ENCODE peak calls at places on chromosomes 11 and 22, in seven cellular contexts. One of them, this sample, is unnamed.

GRCh38 chr22:47570300-47570685 is 807.8 kb downstream of the TBC1D22A start:
- DNase-seq in left ventricle myocardium inferior: no peak
- DNase-seq in A673: no peak
- DNase-seq in coronary artery: no peak
- DNase-seq in PC-9: no peak
- DNase-seq in stomach: no peak
- DNase-seq in H9: no peak
- DNase-seq in this sample: no peak

GRCh38 chr22:42052765-42053164 is 17.8 kb downstream of the NAGA start:
- DNase-seq in left ventricle myocardium inferior: no peak
- DNase-seq in A673: no peak
- DNase-seq in coronary artery: no peak
- DNase-seq in PC-9: no peak
- DNase-seq in stomach: no peak
- DNase-seq in H9: no peak
- DNase-seq in this sample: no peak

GRCh38 chr11:47248304-47248663 is 330 bp downstream of the ACP2 start:
- DNase-seq in left ventricle myocardium inferior: no peak
- DNase-seq in A673: no peak
- DNase-seq in coronary artery: no peak
- DNase-seq in PC-9: no peak
- DNase-seq in stomach: no peak
- DNase-seq in H9: no peak
- DNase-seq in this sample: no peak

GRCh38 chr11:124938970-124939369 is 3.1 kb upstream of the HEPACAM start:
- DNase-seq in left ventricle myocardium inferior: no peak
- DNase-seq in A673: no peak
- DNase-seq in coronary artery: no peak
- DNase-seq in PC-9: no peak
- DNase-seq in stomach: no peak
- DNase-seq in H9: no peak
- DNase-seq in this sample: no peak

GRCh38 chr22:23756891-23757290 is 2.7 kb upstream of the VPREB3 start:
- DNase-seq in left ventricle myocardium inferior: no peak
- DNase-seq in A673: no peak
- DNase-seq in coronary artery: no peak
- DNase-seq in PC-9: no peak
- DNase-seq in stomach: no peak
- DNase-seq in H9: no peak
- DNase-seq in this sample: peak; percentile 83

GRCh38 chr11:45717526-45717925 is 52.1 kb upstream of the CHST1 start:
- DNase-seq in left ventricle myocardium inferior: no peak
- DNase-seq in A673: no peak
- DNase-seq in coronary artery: no peak
- DNase-seq in PC-9: no peak
- DNase-seq in stomach: no peak
- DNase-seq in H9: no peak
- DNase-seq in this sample: no peak

GRCh38 chr11:5174934-5175333 is 20.4 kb upstream of the OR52A1 start:
- DNase-seq in left ventricle myocardium inferior: no peak
- DNase-seq in A673: no peak
- DNase-seq in coronary artery: no peak
- DNase-seq in PC-9: no peak
- DNase-seq in stomach: no peak
- DNase-seq in H9: no peak
- DNase-seq in this sample: no peak

GRCh38 chr11:7536102-7536501 is 22.3 kb downstream of the PPFIBP2 start:
- DNase-seq in left ventricle myocardium inferior: no peak
- DNase-seq in A673: no peak
- DNase-seq in coronary artery: no peak
- DNase-seq in PC-9: no peak
- DNase-seq in stomach: no peak
- DNase-seq in H9: peak; percentile 44
- DNase-seq in this sample: no peak

GRCh38 chr11:57306156-57306876 is 18.4 kb downstream of the TNKS1BP1 start:
- DNase-seq in left ventricle myocardium inferior: no peak
- DNase-seq in A673: no peak
- DNase-seq in coronary artery: no peak
- DNase-seq in PC-9: no peak
- DNase-seq in stomach: no peak
- DNase-seq in H9: no peak
- DNase-seq in this sample: no peak

GRCh38 chr11:27605422-27605821 is 94.8 kb downstream of the BDNF start:
- DNase-seq in left ventricle myocardium inferior: no peak
- DNase-seq in A673: no peak
- DNase-seq in coronary artery: no peak
- DNase-seq in PC-9: no peak
- DNase-seq in stomach: no peak
- DNase-seq in H9: no peak
- DNase-seq in this sample: no peak

GRCh38 chr11:61812736-61813411 is 3.9 kb downstream of the FADS1 start:
- DNase-seq in left ventricle myocardium inferior: no peak
- DNase-seq in A673: no peak
- DNase-seq in coronary artery: no peak
- DNase-seq in PC-9: no peak
- DNase-seq in stomach: no peak
- DNase-seq in H9: no peak
- DNase-seq in this sample: no peak

GRCh38 chr11:75577198-75577597 is 15.1 kb downstream of the SERPINH1 start:
- DNase-seq in left ventricle myocardium inferior: no peak
- DNase-seq in A673: peak; percentile 58
- DNase-seq in coronary artery: no peak
- DNase-seq in PC-9: peak; percentile 29
- DNase-seq in stomach: peak; percentile 52
- DNase-seq in H9: peak; percentile 56
- DNase-seq in this sample: peak; percentile 62

GRCh38 chr11:76799061-76799804 is 16.1 kb downstream of the TSKU start:
- DNase-seq in left ventricle myocardium inferior: peak; percentile 91
- DNase-seq in A673: peak; percentile 84
- DNase-seq in coronary artery: peak; percentile 90
- DNase-seq in PC-9: peak; percentile 89
- DNase-seq in stomach: peak; percentile 86
- DNase-seq in H9: peak; percentile 90
- DNase-seq in this sample: peak; percentile 81

GRCh38 chr11:102763440-102763839 is 17.0 kb downstream of the MMP10 start:
- DNase-seq in left ventricle myocardium inferior: no peak
- DNase-seq in A673: no peak
- DNase-seq in coronary artery: no peak
- DNase-seq in PC-9: no peak
- DNase-seq in stomach: no peak
- DNase-seq in H9: no peak
- DNase-seq in this sample: no peak

GRCh38 chr22:49198705-49199084 is 629.0 kb downstream of the BRD1 start:
- DNase-seq in left ventricle myocardium inferior: no peak
- DNase-seq in A673: no peak
- DNase-seq in coronary artery: peak; percentile 24
- DNase-seq in PC-9: no peak
- DNase-seq in stomach: no peak
- DNase-seq in H9: peak; percentile 6
- DNase-seq in this sample: no peak

GRCh38 chr11:68683086-68683951 is 1.0 kb upstream of the GAL start:
- DNase-seq in left ventricle myocardium inferior: no peak
- DNase-seq in A673: no peak
- DNase-seq in coronary artery: peak; percentile 67
- DNase-seq in PC-9: no peak
- DNase-seq in stomach: no peak
- DNase-seq in H9: peak; percentile 52
- DNase-seq in this sample: no peak

GRCh38 chr11:36177837-36178236 is 111.4 kb downstream of the COMMD9 start:
- DNase-seq in left ventricle myocardium inferior: no peak
- DNase-seq in A673: no peak
- DNase-seq in coronary artery: no peak
- DNase-seq in PC-9: no peak
- DNase-seq in stomach: no peak
- DNase-seq in H9: no peak
- DNase-seq in this sample: no peak

GRCh38 chr22:20412474-20413216 is 18.7 kb downstream of the ZNF74 start:
- DNase-seq in left ventricle myocardium inferior: no peak
- DNase-seq in A673: no peak
- DNase-seq in coronary artery: no peak
- DNase-seq in PC-9: no peak
- DNase-seq in stomach: no peak
- DNase-seq in H9: no peak
- DNase-seq in this sample: no peak

GRCh38 chr11:65599216-65599954 is 3.8 kb upstream of the KCNK7 start:
- DNase-seq in left ventricle myocardium inferior: no peak
- DNase-seq in A673: no peak
- DNase-seq in coronary artery: no peak
- DNase-seq in PC-9: no peak
- DNase-seq in stomach: no peak
- DNase-seq in H9: no peak
- DNase-seq in this sample: no peak

GRCh38 chr11:102226702-102227101 is 90.6 kb upstream of the BIRC3 start:
- DNase-seq in left ventricle myocardium inferior: no peak
- DNase-seq in A673: no peak
- DNase-seq in coronary artery: no peak
- DNase-seq in PC-9: peak; percentile 27
- DNase-seq in stomach: no peak
- DNase-seq in H9: no peak
- DNase-seq in this sample: peak; percentile 10

GRCh38 chr11:119699227-119699626 is 29.8 kb downstream of the NECTIN1 start:
- DNase-seq in left ventricle myocardium inferior: peak; percentile 81
- DNase-seq in A673: no peak
- DNase-seq in coronary artery: peak; percentile 78
- DNase-seq in PC-9: peak; percentile 48
- DNase-seq in stomach: peak; percentile 71
- DNase-seq in H9: no peak
- DNase-seq in this sample: peak; percentile 76

GRCh38 chr11:567629-568258 is 7.0 kb downstream of the RASSF7 start:
- DNase-seq in left ventricle myocardium inferior: no peak
- DNase-seq in A673: no peak
- DNase-seq in coronary artery: no peak
- DNase-seq in PC-9: no peak
- DNase-seq in stomach: no peak
- DNase-seq in H9: no peak
- DNase-seq in this sample: no peak
- H3K27ac ChIP-seq in left ventricle myocardium inferior: peak overlapping the region; percentile 99
- H3K27ac ChIP-seq in A673: peak overlapping the region; percentile 42
- H3K27ac ChIP-seq in coronary artery: peak overlapping the region; percentile 43
- H3K27ac ChIP-seq in PC-9: no peak overlapping the region
- H3K27ac ChIP-seq in stomach: peak overlapping the region; percentile 92
- H3K27ac ChIP-seq in H9: no peak overlapping the region
- H3K27ac ChIP-seq in this sample: peak overlapping the region; percentile 45

GRCh38 chr11:110886241-110886640 is 174.0 kb upstream of the ARHGAP20 start:
- DNase-seq in left ventricle myocardium inferior: no peak
- DNase-seq in A673: no peak
- DNase-seq in coronary artery: no peak
- DNase-seq in PC-9: no peak
- DNase-seq in stomach: no peak
- DNase-seq in H9: no peak
- DNase-seq in this sample: peak; percentile 22

GRCh38 chr11:110878513-110878912 is 166.3 kb upstream of the ARHGAP20 start:
- DNase-seq in left ventricle myocardium inferior: no peak
- DNase-seq in A673: no peak
- DNase-seq in coronary artery: no peak
- DNase-seq in PC-9: no peak
- DNase-seq in stomach: no peak
- DNase-seq in H9: no peak
- DNase-seq in this sample: no peak

GRCh38 chr11:110883266-110883665 is 171.0 kb upstream of the ARHGAP20 start:
- DNase-seq in left ventricle myocardium inferior: no peak
- DNase-seq in A673: no peak
- DNase-seq in coronary artery: no peak
- DNase-seq in PC-9: no peak
- DNase-seq in stomach: no peak
- DNase-seq in H9: no peak
- DNase-seq in this sample: no peak
- TF ChIP-seq CTCF in left ventricle myocardium inferior: no peak
- TF ChIP-seq CTCF in A673: no peak
- TF ChIP-seq CTCF in coronary artery: no peak
- TF ChIP-seq CTCF in PC-9: no peak
- TF ChIP-seq CTCF in stomach: no peak
- TF ChIP-seq CTCF in H9: no peak
- TF ChIP-seq CTCF in this sample: no peak

GRCh38 chr11:130405428-130405827 is 23.0 kb downstream of the ADAMTS8 start:
- DNase-seq in left ventricle myocardium inferior: no peak
- DNase-seq in A673: no peak
- DNase-seq in coronary artery: no peak
- DNase-seq in PC-9: no peak
- DNase-seq in stomach: no peak
- DNase-seq in H9: no peak
- DNase-seq in this sample: no peak

GRCh38 chr11:130404727-130405126 is 23.7 kb downstream of the ADAMTS8 start:
- DNase-seq in left ventricle myocardium inferior: no peak
- DNase-seq in A673: no peak
- DNase-seq in coronary artery: no peak
- DNase-seq in PC-9: no peak
- DNase-seq in stomach: no peak
- DNase-seq in H9: peak; percentile 52
- DNase-seq in this sample: no peak

GRCh38 chr11:130403301-130403804 is 25.1 kb downstream of the ADAMTS8 start:
- DNase-seq in left ventricle myocardium inferior: peak; percentile 53
- DNase-seq in A673: no peak
- DNase-seq in coronary artery: peak; percentile 93
- DNase-seq in PC-9: peak; percentile 35
- DNase-seq in stomach: no peak
- DNase-seq in H9: peak; percentile 51
- DNase-seq in this sample: no peak

GRCh38 chr11:130400793-130401483 is 27.5 kb downstream of the ADAMTS8 start:
- DNase-seq in left ventricle myocardium inferior: no peak
- DNase-seq in A673: no peak
- DNase-seq in coronary artery: no peak
- DNase-seq in PC-9: no peak
- DNase-seq in stomach: no peak
- DNase-seq in H9: no peak
- DNase-seq in this sample: no peak

DNA sequence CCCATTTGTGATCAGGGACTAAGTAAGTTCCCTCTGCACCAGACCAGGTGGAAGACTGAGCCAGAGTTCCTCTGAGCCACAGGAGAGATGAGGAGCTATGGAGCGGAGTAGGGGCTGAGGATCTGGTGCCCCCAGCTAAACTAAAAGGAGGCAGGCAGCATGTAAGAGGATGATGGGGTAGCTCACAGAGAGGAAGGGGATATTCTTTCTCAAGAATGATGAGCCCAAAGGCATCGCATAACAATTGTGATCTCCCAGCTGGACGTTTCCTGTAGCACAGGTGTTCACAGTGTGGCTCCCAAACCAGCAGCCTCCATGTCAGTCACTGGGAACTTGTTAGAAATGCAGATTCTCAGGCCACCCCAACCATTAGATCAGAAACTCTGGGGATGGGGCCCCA is 24.4 kb downstream of the ADAMTS8 start:
- DNase-seq in left ventricle myocardium inferior: no peak
- DNase-seq in A673: peak; percentile 39
- DNase-seq in coronary artery: no peak
- DNase-seq in PC-9: no peak
- DNase-seq in stomach: no peak
- DNase-seq in H9: peak; percentile 88
- DNase-seq in this sample: no peak
- H3K27ac ChIP-seq in left ventricle myocardium inferior: peak overlapping the region; percentile 58
- H3K27ac ChIP-seq in A673: no peak overlapping the region
- H3K27ac ChIP-seq in coronary artery: peak overlapping the region; percentile 81
- H3K27ac ChIP-seq in PC-9: no peak overlapping the region
- H3K27ac ChIP-seq in stomach: peak overlapping the region; percentile 76
- H3K27ac ChIP-seq in H9: peak overlapping the region; percentile 88
- H3K27ac ChIP-seq in this sample: no peak overlapping the region

DNA sequence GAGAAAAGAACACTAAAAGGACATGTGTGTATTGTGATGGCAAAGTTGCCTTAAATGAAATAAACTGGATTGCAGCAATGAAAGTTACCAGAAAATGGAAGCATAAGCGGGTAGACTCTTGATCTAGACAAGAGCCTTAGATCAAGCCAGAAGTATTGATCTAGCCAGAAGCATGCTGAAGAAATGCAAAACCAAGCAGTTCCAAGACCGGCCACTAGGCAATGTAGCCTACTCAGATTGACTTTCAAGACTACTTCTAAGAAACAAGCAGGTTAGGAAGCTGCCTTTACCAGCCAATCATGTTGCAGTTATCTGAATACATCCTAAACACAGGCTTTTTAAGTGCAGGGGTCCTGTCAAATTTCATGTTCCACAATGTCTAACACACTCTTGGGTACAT is 54.6 kb downstream of the KCNA4 start:
- DNase-seq in left ventricle myocardium inferior: no peak
- DNase-seq in A673: peak; percentile 45
- DNase-seq in coronary artery: no peak
- DNase-seq in PC-9: no peak
- DNase-seq in stomach: no peak
- DNase-seq in H9: peak; percentile 72
- DNase-seq in this sample: peak; percentile 55
- TF ChIP-seq CTCF in left ventricle myocardium inferior: peak; percentile 39
- TF ChIP-seq CTCF in A673: peak; percentile 53
- TF ChIP-seq CTCF in coronary artery: no peak
- TF ChIP-seq CTCF in PC-9: peak; percentile 59
- TF ChIP-seq CTCF in stomach: no peak
- TF ChIP-seq CTCF in H9: peak; percentile 75
- TF ChIP-seq CTCF in this sample: peak; percentile 69

This sample was measured in WERI-Rb-1.